ENCODE peak calls at places on chromosomes 12 and 14, in nine cellular contexts. S is naive thymus-derived CD8-positive, alpha-beta T cell; U is ascending aorta; A is central memory CD4-positive, alpha-beta T cell; V is kidney epithelial cell; Z is AG04450; E is progenitor cell of endocrine pancreas; K is body of pancreas; O is fibroblast of gingiva. H is an unnamed sample.

GRCh38 chr12:55688716-55689655 is 18.7 kb downstream of the ITGA7 start:
- DNase-seq in E (no peak), K (no peak), Z (no peak), S (no peak), O (no peak), V (no peak), A (no peak), U (peak), H (no peak)

GRCh38 chr12:93748672-93749403 is 71.7 kb downstream of the CRADD start:
- DNase-seq in S (no peak), K (no peak), O (no peak), U (no peak), V (no peak), Z (no peak), E (no peak), A (no peak), H (no peak)

GRCh38 chr14:60151715-60152114 is 13.5 kb downstream of the DHRS7 start:
- DNase-seq in E (no peak), Z (peak), K (peak), U (peak), O (peak), S (peak), A (peak), V (peak), H (peak)

GRCh38 chr12:104219908-104220404 is 4.4 kb downstream of the TXNRD1 start:
- DNase-seq in Z (no peak), V (peak), O (peak), U (peak), K (peak), S (peak), E (no peak), A (peak), H (no peak)

GRCh38 chr14:85313801-85314207 is 216.1 kb upstream of the FLRT2 start:
- DNase-seq in V (no peak), A (no peak), U (no peak), Z (peak), O (peak), K (no peak), E (no peak), S (no peak), H (no peak)

GRCh38 chr14:56351861-56352260 is 227.7 kb upstream of the TMEM260 start:
- DNase-seq in S (no peak), U (no peak), Z (peak), E (no peak), A (no peak), V (peak), K (no peak), O (no peak), H (no peak)

GRCh38 chr12:43728698-43729097 is 29.9 kb downstream of the PUS7L start:
- DNase-seq in K (no peak), V (no peak), A (no peak), S (no peak), U (no peak), Z (no peak), O (no peak), E (no peak), H (no peak)

GRCh38 chr12:31322651-31323248 is 3.2 kb downstream of the SINHCAF start:
- DNase-seq in O (no peak), Z (no peak), E (no peak), S (no peak), A (no peak), U (no peak), V (no peak), K (no peak), H (no peak)

GRCh38 chr12:64103821-64104220 is 118.3 kb downstream of the KICS2 start:
- DNase-seq in Z (no peak), O (peak), U (no peak), E (no peak), A (no peak), V (no peak), K (no peak), S (no peak), H (no peak)

H was measured in immature natural killer cell.